ENCODE peak calls at places on chromosomes 6 and 20, in seven cellular contexts. Z, C, K, N, O, W and G are unnamed samples.

GRCh38 chr6:11493979-11494378 is 43.6 kb upstream of the TMEM170B start:
- DNase-seq in O (no peak), K (peak; percentile 28), N (no peak), Z (no peak), C (no peak), W (no peak), G (no peak)

GRCh38 chr20:46011631-46012482 is 3.1 kb downstream of the MMP9 start:
- DNase-seq in W (peak; percentile 62), C (peak; percentile 82), O (no peak), K (no peak), N (no peak), Z (peak; percentile 15), G (no peak)

GRCh38 chr20:52087471-52087870 is 104.1 kb downstream of the ZFP64 start:
- DNase-seq in Z (no peak), C (no peak), N (no peak), O (no peak), W (no peak), K (peak; percentile 32), G (no peak)

GRCh38 chr6:55794136-55794812 is 81.1 kb downstream of the BMP5 start:
- DNase-seq in O (no peak), C (no peak), N (peak; percentile 14), W (no peak), K (peak; percentile 87), Z (peak; percentile 70), G (no peak)

GRCh38 chr6:20168668-20169633 is 43.3 kb downstream of the MBOAT1 start:
- DNase-seq in W (no peak), C (no peak), N (no peak), Z (no peak), O (peak; percentile 73), K (no peak), G (no peak)

GRCh38 chr6:76885861-76886301 is 577.4 kb downstream of the HTR1B start:
- DNase-seq in C (no peak), N (peak; percentile 76), K (peak; percentile 57), O (no peak), Z (peak; percentile 19), W (no peak), G (no peak)

GRCh38 chr6:24321538-24322162 is 36.2 kb downstream of the DCDC2 start:
- DNase-seq in K (no peak), W (no peak), Z (no peak), N (peak; percentile 57), O (no peak), C (no peak), G (no peak)

GRCh38 chr20:51871943-51872342 is 69.6 kb upstream of the SALL4 start:
- DNase-seq in K (no peak), N (no peak), W (no peak), O (no peak), C (no peak), Z (no peak), G (no peak)

GRCh38 chr20:51311636-51312479 is 230.7 kb downstream of the NFATC2 start:
- DNase-seq in W (no peak), K (no peak), C (no peak), N (peak; percentile 29), Z (no peak), O (no peak), G (no peak)

GRCh38 chr6:124888581-124889371 is 73.5 kb upstream of the RNF217 start:
- DNase-seq in C (no peak), K (peak; percentile 26), N (no peak), O (no peak), W (no peak), Z (peak; percentile 3), G (no peak)

GRCh38 chr6:26273673-26274595 is 91.1 kb upstream of the BTN3A2 start:
- DNase-seq in N (peak; percentile 14), O (no peak), C (no peak), K (peak; percentile 48), Z (peak; percentile 42), W (no peak), G (no peak)

GRCh38 chr20:24650091-24650490 is 180.7 kb downstream of the SYNDIG1 start:
- DNase-seq in W (no peak), Z (peak; percentile 89), O (no peak), K (peak; percentile 48), N (no peak), C (no peak), G (peak; percentile 29)

GRCh38 chr6:90502381-90502780 is 84.5 kb downstream of the MAP3K7 start:
- DNase-seq in K (no peak), Z (no peak), C (no peak), W (no peak), N (no peak), O (no peak), G (no peak)

GRCh38 chr6:8705435-8706020 is 270.2 kb upstream of the SLC35B3 start:
- DNase-seq in C (no peak), N (no peak), Z (no peak), O (no peak), W (no peak), K (no peak), G (no peak)

GRCh38 chr6:74964871-74965441 is 240.9 kb downstream of the COL12A1 start:
- DNase-seq in C (no peak), Z (peak; percentile 57), N (no peak), W (no peak), O (no peak), K (no peak), G (no peak)
- TF ChIP-seq CTCF in C (no peak), Z (no peak), N (peak; percentile 1), W (no peak), O (no peak), K (no peak), G (no peak)

DNA sequence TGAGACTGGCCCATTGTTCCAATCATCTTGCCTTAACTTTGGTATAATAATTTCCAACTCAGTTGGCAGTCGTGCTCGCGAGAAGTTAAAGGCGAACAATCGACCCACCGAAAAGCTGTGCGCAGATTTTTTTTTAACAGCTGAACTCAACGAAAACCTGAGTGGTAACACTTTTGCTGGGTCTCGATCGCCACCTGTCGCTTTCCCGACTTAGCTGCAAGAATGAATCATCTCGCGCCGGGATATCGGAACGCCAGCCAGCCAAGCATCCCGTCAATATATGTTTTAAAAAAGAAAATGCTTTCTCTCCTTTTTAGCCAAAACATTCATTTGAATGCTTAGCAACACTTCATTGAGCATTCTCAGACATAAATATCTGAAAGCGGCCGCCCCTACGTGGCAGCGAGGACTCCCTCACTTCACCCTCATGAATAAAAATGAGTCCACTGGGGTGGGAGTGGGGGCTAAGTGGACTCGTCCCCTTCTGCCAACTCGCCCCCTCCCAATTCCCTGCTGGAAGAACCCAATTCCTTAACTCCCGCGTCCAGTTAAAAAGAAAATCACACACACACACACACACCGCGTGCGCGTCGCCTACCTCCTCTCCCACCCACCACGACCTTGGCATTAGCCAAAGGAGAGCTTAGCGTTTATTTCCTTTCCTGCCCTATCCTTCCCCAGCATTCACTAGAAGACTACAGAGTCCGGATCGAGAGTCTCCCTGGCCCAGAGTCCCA is 1.5 kb downstream of the COL12A1 start:
- DNase-seq in N (peak; percentile 91), K (peak; percentile 95), W (peak; percentile 66), Z (peak; percentile 96), O (peak; percentile 74), C (no peak), G (no peak)
- TF ChIP-seq CTCF in N (peak; percentile 87), K (peak; percentile 79), W (peak; percentile 26), Z (peak; percentile 88), O (peak; percentile 77), C (peak; percentile 68), G (peak; percentile 91)

DNA sequence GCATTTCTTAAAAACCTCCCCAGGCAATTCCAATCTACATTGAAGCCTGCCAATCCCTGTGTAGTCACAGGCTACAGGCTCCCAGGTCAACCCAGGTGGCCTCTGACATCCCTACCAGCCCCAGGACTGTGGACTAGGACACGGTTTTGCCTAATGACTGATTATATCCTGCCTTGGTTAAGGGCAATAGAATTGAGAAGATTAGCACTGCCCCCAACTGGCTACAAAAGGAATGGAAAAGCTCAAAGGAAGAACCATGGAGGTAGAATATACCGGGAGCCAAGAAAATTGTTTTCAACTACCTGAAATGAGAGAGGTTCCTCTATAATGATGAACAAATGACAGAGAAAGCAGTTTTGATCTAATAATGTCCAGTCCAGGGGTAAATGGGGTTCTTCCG is 421.1 kb upstream of the AGPAT4 start:
- DNase-seq in K (peak; percentile 24), C (no peak), N (peak; percentile 34), O (no peak), W (peak; percentile 7), Z (no peak), G (no peak)
- TF ChIP-seq CTCF in K (peak; percentile 61), C (peak; percentile 33), N (peak; percentile 65), O (peak; percentile 38), W (no peak), Z (no peak), G (peak; percentile 72)

DNA sequence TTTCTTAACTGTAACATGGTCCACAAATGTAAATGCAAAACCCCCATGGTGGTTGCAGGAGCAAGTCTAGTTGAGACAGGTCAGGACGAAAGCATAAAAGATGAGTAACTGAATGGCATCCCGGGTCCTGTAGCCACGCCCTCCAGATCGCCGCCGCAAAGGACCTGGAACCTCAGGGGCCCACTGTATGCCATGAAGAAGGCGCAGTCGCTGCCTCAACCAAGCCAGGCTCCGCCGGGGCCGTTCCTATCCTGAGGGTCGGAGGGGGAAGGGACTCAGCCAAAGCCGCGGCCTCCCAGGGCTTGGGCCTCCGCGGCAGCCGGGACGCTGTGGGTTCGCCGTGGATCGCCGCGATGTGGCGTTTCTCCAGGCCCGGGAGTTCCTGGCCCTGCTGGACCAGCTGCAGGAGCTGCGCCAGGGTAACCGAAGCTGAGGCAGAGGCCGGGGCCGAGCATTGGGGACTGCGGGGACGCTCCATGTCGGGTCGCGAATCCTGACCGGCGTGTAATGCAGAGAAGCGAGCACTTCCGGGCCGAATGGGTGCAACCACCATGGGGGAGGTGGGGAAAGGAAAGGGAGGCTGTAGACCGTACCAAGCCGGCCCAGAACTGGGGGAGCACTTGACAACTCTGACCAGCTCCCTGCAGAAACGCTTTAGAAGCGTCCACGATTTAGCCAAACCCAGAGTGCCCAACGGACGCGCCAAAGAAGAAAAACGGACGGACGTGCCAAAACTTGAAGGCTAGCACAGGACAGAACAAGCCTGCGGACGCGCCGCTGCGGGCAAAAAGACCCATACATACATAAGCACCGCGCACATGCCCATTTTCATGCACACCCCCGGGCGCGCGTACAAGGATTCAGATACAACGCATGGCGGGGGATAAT is 11.1 kb downstream of the RPL7L1 start:
- DNase-seq in O (peak; percentile 90), Z (peak; percentile 97), C (peak; percentile 94), W (peak; percentile 96), N (peak; percentile 97), K (peak; percentile 97), G (peak; percentile 98)
- TF ChIP-seq CTCF in O (no peak), Z (no peak), C (no peak), W (no peak), N (no peak), K (no peak), G (no peak)

GRCh38 chr6:32858194-32858593 is 4.2 kb downstream of the PSMB9 start:
- DNase-seq in Z (no peak), O (no peak), K (no peak), W (no peak), C (no peak), N (no peak), G (no peak)

GRCh38 chr6:32862725-32863124 is 8.7 kb downstream of the PSMB9 start:
- DNase-seq in K (no peak), Z (no peak), C (no peak), W (no peak), O (no peak), N (no peak), G (no peak)

GRCh38 chr6:32855467-32856174 is 1.6 kb downstream of the PSMB9 start:
- DNase-seq in O (no peak), K (no peak), Z (no peak), N (no peak), W (no peak), C (no peak), G (no peak)

GRCh38 chr6:32857156-32857891 is 3.3 kb downstream of the PSMB9 start:
- DNase-seq in O (no peak), W (no peak), C (no peak), K (no peak), Z (no peak), N (no peak), G (no peak)

GRCh38 chr6:32860674-32861073 is 6.7 kb downstream of the PSMB9 start:
- DNase-seq in N (no peak), O (no peak), Z (no peak), K (no peak), C (no peak), W (no peak), G (no peak)
- TF ChIP-seq CTCF in N (no peak), O (no peak), Z (no peak), K (no peak), C (no peak), W (no peak), G (no peak)